ENCODE peak calls at places on chromosomes 11 and 22, in five cellular contexts. Q is colonic mucosa, D is right atrium auricular region, A is neural progenitor cell, T is mesenchymal stem cell. C is an unnamed sample.
A peak's percentile ranks its signal among the peaks of the same experiment; 100 is the strongest.

GRCh38 chr11:86484164-86484794 is 109.6 kb downstream of the CCDC81 start:
- DNase-seq in Q (no peak), D (peak; percentile 82), A (no peak), T (peak; percentile 98), C (peak; percentile 61)

GRCh38 chr11:70487763-70488162 is 89.4 kb downstream of the CTTN start:
- DNase-seq in Q (no peak), D (no peak), A (no peak), T (no peak), C (no peak)

GRCh38 chr22:32636884-32637283 is 162.3 kb downstream of the FBXO7 start:
- DNase-seq in Q (no peak), D (no peak), A (no peak), T (no peak), C (no peak)

GRCh38 chr11:88016392-88017020 is 158.7 kb downstream of the RAB38 start:
- DNase-seq in Q (peak; percentile 73), D (peak; percentile 81), A (peak; percentile 75), T (peak; percentile 82), C (peak; percentile 17)

GRCh38 chr11:63521896-63522295 is 14.7 kb upstream of the PLAAT4 start:
- DNase-seq in Q (no peak), D (no peak), A (no peak), T (peak; percentile 8), C (no peak)

GRCh38 chr22:49893025-49893424 is 25.2 kb downstream of the ALG12 start:
- DNase-seq in Q (no peak), D (no peak), A (no peak), T (no peak), C (no peak)

GRCh38 chr11:69382131-69383128 is 88.5 kb downstream of the MYEOV start:
- DNase-seq in Q (no peak), D (peak; percentile 72), A (no peak), T (no peak), C (no peak)

GRCh38 chr11:11813288-11813962 is 28.3 kb upstream of the USP47 start:
- DNase-seq in Q (no peak), D (peak; percentile 84), A (no peak), T (peak; percentile 96), C (peak; percentile 28)

GRCh38 chr11:133747409-133747808 is 97.9 kb downstream of the SPATA19 start:
- DNase-seq in Q (no peak), D (no peak), A (no peak), T (no peak), C (no peak)

GRCh38 chr11:62034045-62034355 is 66.6 kb upstream of the FTH1 start:
- DNase-seq in Q (no peak), D (no peak), A (no peak), T (no peak), C (no peak)

GRCh38 chr11:91981995-91982394 is 242.6 kb upstream of the FAT3 start:
- DNase-seq in Q (peak; percentile 30), D (peak; percentile 78), A (no peak), T (peak; percentile 79), C (peak; percentile 79)

GRCh38 chr11:66850588-66851250 is 6.1 kb upstream of the LRFN4 start:
- DNase-seq in Q (no peak), D (no peak), A (no peak), T (no peak), C (no peak)

GRCh38 chr11:86360775-86361395 is 13.8 kb upstream of the CCDC81 start:
- DNase-seq in Q (no peak), D (no peak), A (peak; percentile 48), T (peak; percentile 63), C (no peak)

GRCh38 chr22:25518000-25518663 is 46.3 kb upstream of the GRK3 start:
- DNase-seq in Q (no peak), D (no peak), A (no peak), T (no peak), C (no peak)

GRCh38 chr11:69925366-69926196 is 106.4 kb upstream of the FGF3 start:
- DNase-seq in Q (no peak), D (no peak), A (no peak), T (peak; percentile 65), C (no peak)

GRCh38 chr22:45201678-45202332 is 38.1 kb downstream of the NUP50 start:
- DNase-seq in Q (no peak), D (no peak), A (no peak), T (peak; percentile 98), C (no peak)

GRCh38 chr11:118909619-118910308 is 16.0 kb downstream of the BCL9L start:
- DNase-seq in Q (no peak), D (no peak), A (no peak), T (no peak), C (no peak)

GRCh38 chr11:64000026-64000739 is 13.9 kb downstream of the OTUB1 start:
- DNase-seq in Q (peak; percentile 66), D (peak; percentile 72), A (peak; percentile 91), T (peak; percentile 67), C (no peak)

GRCh38 chr11:18001191-18001590 is 11.7 kb downstream of the SERGEF start:
- DNase-seq in Q (no peak), D (no peak), A (no peak), T (no peak), C (no peak)

GRCh38 chr11:17559341-17560087 is 12.5 kb downstream of the OTOG start:
- DNase-seq in Q (no peak), D (no peak), A (no peak), T (no peak), C (no peak)

GRCh38 chr11:7536102-7536501 is 22.3 kb downstream of the PPFIBP2 start:
- DNase-seq in Q (peak; percentile 56), D (no peak), A (peak; percentile 50), T (no peak), C (no peak)

GRCh38 chr22:37472418-37473006 is 13.7 kb downstream of the MFNG start:
- DNase-seq in Q (peak; percentile 53), D (no peak), A (peak; percentile 69), T (peak; percentile 36), C (no peak)

GRCh38 chr22:30823015-30823370 is 128.3 kb downstream of the OSBP2 start:
- DNase-seq in Q (no peak), D (no peak), A (peak; percentile 66), T (no peak), C (no peak)

GRCh38 chr11:6269994-6270393 is 10.4 kb downstream of the CCKBR start:
- DNase-seq in Q (no peak), D (no peak), A (peak; percentile 10), T (no peak), C (no peak)

GRCh38 chr11:94769897-94770296 is 1.7 kb downstream of the AMOTL1 start:
- DNase-seq in Q (no peak), D (no peak), A (no peak), T (no peak), C (no peak)

GRCh38 chr11:94771951-94772350 is 3.8 kb downstream of the AMOTL1 start:
- DNase-seq in Q (no peak), D (no peak), A (no peak), T (no peak), C (no peak)

GRCh38 chr11:94771390-94771789 is 3.2 kb downstream of the AMOTL1 start:
- DNase-seq in Q (no peak), D (no peak), A (no peak), T (no peak), C (no peak)

GRCh38 chr11:94768602-94769511 is 701 bp downstream of the AMOTL1 start:
- DNase-seq in Q (no peak), D (no peak), A (peak; percentile 63), T (peak; percentile 63), C (no peak)

GRCh38 chr11:94770563-94771120 is 2.5 kb downstream of the AMOTL1 start:
- DNase-seq in Q (no peak), D (no peak), A (no peak), T (no peak), C (no peak)
- H3K27ac ChIP-seq in Q (no peak overlapping the region), D (no peak overlapping the region), A (no peak overlapping the region), T (no peak overlapping the region), C (peak overlapping the region; percentile 88)

GRCh38 chr11:47788181-47788580 is 21.0 kb upstream of the FNBP4 start:
- DNase-seq in Q (no peak), D (no peak), A (no peak), T (no peak), C (no peak)

GRCh38 chr11:47778878-47779483 is 11.8 kb upstream of the FNBP4 start:
- DNase-seq in Q (no peak), D (no peak), A (no peak), T (no peak), C (no peak)

GRCh38 chr11:47786373-47786772 is 19.2 kb upstream of the FNBP4 start:
- DNase-seq in Q (no peak), D (peak; percentile 66), A (no peak), T (peak; percentile 13), C (no peak)

GRCh38 chr11:47784785-47785381 is 17.7 kb upstream of the FNBP4 start:
- DNase-seq in Q (no peak), D (no peak), A (no peak), T (no peak), C (no peak)

GRCh38 chr11:47783087-47783610 is 16.0 kb upstream of the FNBP4 start:
- DNase-seq in Q (no peak), D (no peak), A (no peak), T (no peak), C (no peak)
- H3K27ac ChIP-seq in Q (no peak overlapping the region), D (peak overlapping the region; percentile 66), A (no peak overlapping the region), T (no peak overlapping the region), C (no peak overlapping the region)

GRCh38 chr11:75631086-75631694 is 37.6 kb downstream of the MAP6 start:
- DNase-seq in Q (no peak), D (no peak), A (no peak), T (no peak), C (no peak)

GRCh38 chr11:75627879-75628668 is 40.8 kb downstream of the MAP6 start:
- DNase-seq in Q (no peak), D (no peak), A (no peak), T (peak; percentile 78), C (no peak)

GRCh38 chr11:75626692-75627536 is 41.9 kb downstream of the MAP6 start:
- DNase-seq in Q (no peak), D (no peak), A (peak; percentile 47), T (peak; percentile 76), C (no peak)

GRCh38 chr11:75625970-75626691 is 42.7 kb downstream of the MAP6 start:
- DNase-seq in Q (no peak), D (no peak), A (no peak), T (peak; percentile 95), C (no peak)
- H3K27ac ChIP-seq in Q (no peak overlapping the region), D (no peak overlapping the region), A (no peak overlapping the region), T (peak overlapping the region; percentile 30), C (no peak overlapping the region)

GRCh38 chr22:21828268-21828638 is 39.2 kb downstream of the MAPK1 start:
- DNase-seq in Q (no peak), D (no peak), A (no peak), T (no peak), C (no peak)
- H3K27ac ChIP-seq in Q (no peak overlapping the region), D (no peak overlapping the region), A (no peak overlapping the region), T (no peak overlapping the region), C (no peak overlapping the region)

C was measured in thoracic aorta.